ENCODE peak calls at places on chromosomes 6 and 20, in five cellular contexts. O, J, P, G and M are unnamed samples.
A peak's percentile ranks its signal among the peaks of the same experiment; 100 is the strongest.

GRCh38 chr20:46545077-46545826 is 5.2 kb downstream of the OCSTAMP start:
- DNase-seq in O (no peak), J (no peak), P (no peak), G (no peak), M (no peak)

GRCh38 chr6:36315921-36316320 is 20.8 kb downstream of the BNIP5 start:
- DNase-seq in O (no peak), J (no peak), P (no peak), G (no peak), M (no peak)

GRCh38 chr6:84093405-84094049 is 60.0 kb downstream of the MRAP2 start:
- DNase-seq in O (no peak), J (no peak), P (no peak), G (no peak), M (no peak)

GRCh38 chr6:21263531-21264287 is 329.8 kb upstream of the SOX4 start:
- DNase-seq in O (no peak), J (peak; percentile 63), P (no peak), G (peak; percentile 81), M (no peak)

GRCh38 chr20:45347936-45348809 is at the start of gene SDC4:
- DNase-seq in O (peak; percentile 36), J (no peak), P (no peak), G (peak; percentile 40), M (peak; percentile 81)

GRCh38 chr6:72861935-72862432 is 240.1 kb downstream of the KCNQ5 start:
- DNase-seq in O (no peak), J (peak; percentile 13), P (no peak), G (peak; percentile 49), M (no peak)

GRCh38 chr6:14770572-14770971 is 475.3 kb upstream of the JARID2 start:
- DNase-seq in O (no peak), J (no peak), P (no peak), G (peak; percentile 76), M (no peak)

GRCh38 chr20:44188752-44189151 is 1.8 kb upstream of the JPH2 start:
- DNase-seq in O (no peak), J (no peak), P (no peak), G (no peak), M (peak; percentile 52)

GRCh38 chr6:38604700-38605099 is 35.0 kb downstream of the BTBD9 start:
- DNase-seq in O (no peak), J (no peak), P (no peak), G (peak; percentile 35), M (no peak)

GRCh38 chr6:2655844-2656433 is 94.8 kb downstream of the MYLK4 start:
- DNase-seq in O (no peak), J (no peak), P (no peak), G (no peak), M (no peak)

GRCh38 chr20:57826731-57827287 is 117.0 kb upstream of the PMEPA1 start:
- DNase-seq in O (no peak), J (no peak), P (no peak), G (no peak), M (no peak)

GRCh38 chr20:58550661-58551060 is 35.5 kb upstream of the APCDD1L start:
- DNase-seq in O (no peak), J (no peak), P (no peak), G (peak; percentile 98), M (peak; percentile 15)

GRCh38 chr20:24804481-24805206 is 144.4 kb upstream of the CST7 start:
- DNase-seq in O (no peak), J (no peak), P (no peak), G (no peak), M (no peak)

GRCh38 chr6:101534821-101535220 is 141.3 kb downstream of the GRIK2 start:
- DNase-seq in O (no peak), J (no peak), P (no peak), G (no peak), M (no peak)

GRCh38 chr20:62220666-62221568 is 839 bp upstream of the HRH3 start:
- DNase-seq in O (no peak), J (no peak), P (no peak), G (no peak), M (peak; percentile 72)

GRCh38 chr20:44598413-44599290 is 16.3 kb downstream of the PKIG start:
- DNase-seq in O (no peak), J (no peak), P (no peak), G (no peak), M (no peak)

GRCh38 chr6:9138856-9139426 is 703.6 kb upstream of the SLC35B3 start:
- DNase-seq in O (no peak), J (no peak), P (no peak), G (peak; percentile 27), M (no peak)

GRCh38 chr20:35369804-35370203 is 42.0 kb downstream of the UQCC1 start:
- DNase-seq in O (no peak), J (no peak), P (no peak), G (peak; percentile 94), M (no peak)

GRCh38 chr6:27865952-27866369 is 46.2 kb downstream of the OR2B2 start:
- DNase-seq in O (peak; percentile 24), J (no peak), P (no peak), G (no peak), M (peak; percentile 87)

GRCh38 chr6:155485756-155486155 is 30.1 kb upstream of the NOX3 start:
- DNase-seq in O (no peak), J (no peak), P (no peak), G (no peak), M (no peak)

GRCh38 chr6:139977887-139978332 is 603.5 kb upstream of the CITED2 start:
- DNase-seq in O (no peak), J (no peak), P (no peak), G (peak; percentile 62), M (peak; percentile 55)

GRCh38 chr6:113381957-113382356 is 475.2 kb upstream of the MARCKS start:
- DNase-seq in O (no peak), J (peak; percentile 55), P (no peak), G (peak; percentile 79), M (no peak)

GRCh38 chr20:1535420-1536175 is 21.9 kb downstream of the SIRPD start:
- DNase-seq in O (peak; percentile 56), J (peak; percentile 96), P (no peak), G (no peak), M (no peak)

GRCh38 chr6:7016238-7016637 is 91.5 kb upstream of the RREB1 start:
- DNase-seq in O (no peak), J (no peak), P (no peak), G (no peak), M (peak; percentile 43)

GRCh38 chr6:158060447-158061360 is 79.0 kb downstream of the SYNJ2 start:
- DNase-seq in O (peak; percentile 31), J (no peak), P (peak; percentile 13), G (peak; percentile 96), M (peak; percentile 65)

GRCh38 chr6:109978174-109979032 is at the start of gene GPR6:
- DNase-seq in O (no peak), J (no peak), P (no peak), G (peak; percentile 27), M (peak; percentile 98)

GRCh38 chr20:22909436-22909835 is 125.7 kb upstream of the SSTR4 start:
- DNase-seq in O (no peak), J (no peak), P (no peak), G (no peak), M (no peak)

GRCh38 chr20:15772826-15773225 is 800.4 kb downstream of the KIF16B start:
- DNase-seq in O (no peak), J (no peak), P (no peak), G (no peak), M (no peak)

GRCh38 chr6:25034477-25034876 is 98.7 kb upstream of the RIPOR2 start:
- DNase-seq in O (no peak), J (no peak), P (no peak), G (no peak), M (no peak)

GRCh38 chr20:51648571-51648947 is 106.0 kb upstream of the NFATC2 start:
- DNase-seq in O (no peak), J (no peak), P (no peak), G (no peak), M (no peak)

GRCh38 chr6:37987008-37987407 is 167.5 kb downstream of the ZFAND3 start:
- DNase-seq in O (no peak), J (no peak), P (no peak), G (peak; percentile 61), M (no peak)

GRCh38 chr20:64047968-64048401 is 1.5 kb downstream of the SOX18 start:
- DNase-seq in O (no peak), J (no peak), P (no peak), G (no peak), M (no peak)
- H3K4me3 ChIP-seq in O (peak overlapping the region; percentile 37), J (no peak overlapping the region), P (peak overlapping the region; percentile 39), G (no peak overlapping the region), M (peak overlapping the region; percentile 68)

GRCh38 chr6:26270121-26270861 is 94.7 kb upstream of the BTN3A2 start:
- DNase-seq in O (peak; percentile 29), J (no peak), P (no peak), G (no peak), M (no peak)
- TF ChIP-seq CTCF in O (no peak), J (peak; percentile 36), P (no peak), G (no peak), M (peak; percentile 25)

DNA sequence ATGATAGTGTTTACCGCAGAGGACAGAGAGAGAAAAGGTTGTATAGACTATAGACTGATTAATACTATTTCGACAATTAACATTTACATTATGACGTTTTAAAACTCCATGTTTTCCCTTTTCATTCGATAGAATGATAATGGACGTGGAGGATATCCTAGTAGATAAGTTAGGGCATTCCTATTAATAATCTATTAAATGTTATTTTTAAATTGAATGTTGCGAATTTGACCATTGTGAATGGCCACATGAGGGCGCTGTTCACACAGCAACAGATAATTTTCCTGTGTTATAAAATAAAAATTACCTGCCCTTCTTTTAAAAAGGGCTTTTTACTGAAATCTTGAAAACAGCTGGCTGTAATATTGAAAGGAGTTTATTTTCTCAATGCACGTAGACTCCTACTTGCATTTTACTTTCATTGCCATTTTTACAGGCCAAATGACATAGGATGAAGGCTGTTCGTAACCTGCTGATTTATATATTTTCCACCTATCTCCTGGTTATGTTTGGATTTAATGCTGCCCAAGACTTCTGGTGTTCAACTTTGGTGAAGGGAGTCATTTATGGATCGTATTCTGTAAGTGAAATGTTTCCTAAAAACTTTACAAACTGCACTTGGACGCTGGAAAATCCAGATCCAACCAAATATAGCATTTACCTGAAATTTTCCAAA is 3.3 kb downstream of the ADGRB3 start:
- DNase-seq in O (no peak), J (no peak), P (no peak), G (no peak), M (peak; percentile 51)
- H3K27me3 ChIP-seq in O (no peaks in the 10 kb centered on the region), J (peaks cover 1% of the 10 kb centered on the region), P (peaks cover 4% of the 10 kb centered on the region), G (peaks cover 28% of the 10 kb centered on the region), M (peaks cover 61% of the 10 kb centered on the region)

DNA sequence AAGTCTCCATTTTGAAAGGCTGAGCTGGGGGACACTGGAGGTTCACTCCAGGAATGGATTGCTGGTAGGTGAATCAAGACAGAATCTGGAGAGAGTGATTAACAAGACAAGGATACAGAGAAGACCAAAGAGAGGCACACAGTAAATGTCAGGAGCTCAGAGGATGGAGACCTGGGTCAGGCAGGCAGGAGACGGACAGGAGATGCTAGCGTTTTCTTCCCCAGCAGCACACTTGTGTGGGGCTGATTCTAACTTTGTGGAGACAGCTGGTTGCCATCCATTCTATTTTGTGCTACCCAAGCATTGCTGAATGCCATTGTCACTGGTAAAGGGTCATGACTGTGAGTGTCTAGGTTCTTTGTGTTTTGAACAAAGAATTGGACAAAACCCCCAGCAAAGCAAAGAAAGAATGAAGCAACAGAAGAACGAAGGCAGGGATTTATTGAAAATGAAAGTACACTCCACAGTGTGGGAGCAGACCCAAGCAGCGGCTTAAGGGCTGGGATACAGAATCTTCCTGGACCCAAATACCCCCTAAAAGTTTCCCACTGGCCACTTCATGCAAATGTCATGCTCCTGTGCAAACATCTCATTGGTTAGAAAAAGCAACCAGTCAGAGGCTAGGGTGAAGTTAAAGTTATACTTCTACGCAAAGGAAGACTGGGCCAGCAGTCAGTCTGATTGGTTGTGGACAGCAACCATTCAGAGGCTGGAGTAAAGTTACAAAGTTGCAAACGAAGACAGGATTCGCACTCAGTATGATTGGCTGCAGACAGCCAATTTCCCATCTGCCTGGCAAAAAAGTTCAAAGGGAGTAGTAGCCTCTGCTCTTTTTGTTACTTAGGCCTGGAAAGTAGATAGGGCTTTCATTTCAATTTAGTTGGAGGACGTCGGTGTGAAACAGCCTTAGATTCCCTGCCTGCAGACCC is 17.5 kb downstream of the PTK7 start:
- DNase-seq in O (no peak), J (no peak), P (no peak), G (peak; percentile 92), M (no peak)
- H3K4me3 ChIP-seq in O (peak overlapping the region; percentile 44), J (no peak overlapping the region), P (peak overlapping the region; percentile 34), G (peak overlapping the region; percentile 38), M (no peak overlapping the region)